ENCODE peak calls at places on chromosomes 2 and 18, in nine cellular contexts. N is fibroblast of mammary gland, M is K562, K is dorsolateral prefrontal cortex, Q is psoas muscle, P is heart right ventricle, X is fibroblast of pulmonary artery, J is choroid plexus epithelial cell, O is heart left ventricle. B is an unnamed sample.

GRCh38 chr2:85053802-85054201 is 79.4 kb upstream of the TCF7L1 start:
- DNase-seq in J (no peak), M (peak), K (no peak), Q (peak), X (peak), P (no peak), O (no peak), N (peak), B (peak)

GRCh38 chr2:147182260-147182659 is 662.6 kb upstream of the ACVR2A start:
- DNase-seq in Q (no peak), J (no peak), X (no peak), O (no peak), M (no peak), N (peak), P (no peak), K (no peak), B (no peak)

GRCh38 chr2:25700221-25700660 is 26.9 kb upstream of the DTNB start:
- DNase-seq in M (peak), P (no peak), Q (no peak), K (no peak), J (peak), X (peak), N (peak), O (no peak), B (peak)

GRCh38 chr2:8511868-8512612 is 169.8 kb upstream of the ID2 start:
- DNase-seq in P (no peak), O (no peak), M (peak), J (peak), Q (no peak), K (no peak), X (peak), N (peak), B (peak)

GRCh38 chr18:48948112-48949050 is 2.4 kb downstream of the SMAD7 start:
- DNase-seq in J (peak), P (peak), N (no peak), M (peak), O (peak), X (peak), K (no peak), Q (peak), B (peak)

GRCh38 chr18:8686556-8686955 is 18.8 kb upstream of the MTCL1 start:
- DNase-seq in P (no peak), Q (no peak), X (no peak), N (no peak), K (no peak), O (no peak), J (no peak), M (no peak), B (no peak)

GRCh38 chr2:45591073-45591472 is 20.0 kb downstream of the SRBD1 start:
- DNase-seq in Q (no peak), X (no peak), J (peak), M (peak), O (no peak), K (no peak), P (no peak), N (peak), B (peak)

GRCh38 chr2:3628800-3629199 is 29.2 kb upstream of the ALLC start:
- DNase-seq in M (peak), Q (no peak), N (no peak), K (no peak), J (peak), P (no peak), X (no peak), O (peak), B (no peak)

GRCh38 chr2:180000434-180000833 is 6.7 kb downstream of the CWC22 start:
- DNase-seq in Q (no peak), M (peak), O (no peak), P (no peak), K (no peak), N (peak), X (peak), J (no peak), B (peak)

GRCh38 chr2:46012618-46013240 is 284.5 kb upstream of the EPAS1 start:
- DNase-seq in Q (no peak), M (no peak), N (no peak), O (no peak), K (no peak), J (no peak), P (no peak), X (no peak), B (no peak)

GRCh38 chr2:237256845-237257244 is 157.1 kb downstream of the COL6A3 start:
- DNase-seq in P (no peak), Q (peak), M (no peak), O (no peak), J (peak), X (peak), N (peak), K (no peak), B (peak)

GRCh38 chr2:121043827-121044222 is 241.2 kb downstream of the TFCP2L1 start:
- DNase-seq in K (no peak), P (no peak), O (no peak), X (no peak), N (no peak), J (no peak), M (no peak), Q (no peak), B (no peak)

GRCh38 chr2:13660231-13660630 is 943.5 kb downstream of the TRIB2 start:
- DNase-seq in K (no peak), Q (no peak), N (peak), P (no peak), J (no peak), O (no peak), X (no peak), M (no peak), B (no peak)

GRCh38 chr2:225317191-225317590 is 82.3 kb upstream of the NYAP2 start:
- DNase-seq in P (no peak), K (no peak), J (no peak), X (no peak), M (no peak), N (no peak), Q (no peak), O (no peak), B (no peak)

GRCh38 chr2:696999-697627 is 19.9 kb upstream of the TMEM18 start:
- DNase-seq in P (no peak), M (no peak), X (no peak), Q (no peak), N (no peak), J (no peak), O (no peak), K (no peak), B (no peak)

GRCh38 chr2:172745636-172746035 is 10.0 kb downstream of the RAPGEF4 start:
- DNase-seq in M (no peak), O (no peak), P (no peak), K (no peak), J (peak), X (peak), Q (no peak), N (peak), B (peak)

GRCh38 chr2:42844901-42845685 is 52.7 kb upstream of the HAAO start:
- DNase-seq in X (peak), O (peak), N (peak), J (no peak), K (peak), M (no peak), P (no peak), Q (no peak), B (peak)

GRCh38 chr2:160041091-160041490 is 21.3 kb downstream of the PLA2R1 start:
- DNase-seq in N (no peak), M (no peak), J (no peak), X (no peak), O (no peak), K (no peak), P (no peak), Q (no peak), B (no peak)

GRCh38 chr18:48133675-48134251 is 203.3 kb upstream of the SMAD2 start:
- DNase-seq in O (no peak), P (no peak), K (no peak), Q (no peak), X (peak), N (no peak), J (peak), M (no peak), B (no peak)

GRCh38 chr18:61531891-61532290 is 198.7 kb downstream of the CDH20 start:
- DNase-seq in K (no peak), Q (no peak), J (no peak), O (no peak), M (no peak), N (no peak), P (no peak), X (no peak), B (no peak)

GRCh38 chr2:46922606-46923005 is 7.0 kb upstream of the MCFD2 start:
- DNase-seq in N (no peak), M (no peak), K (no peak), X (no peak), Q (no peak), J (no peak), O (no peak), P (no peak), B (no peak)

GRCh38 chr2:160918909-160919503 is 241.2 kb upstream of the TANK start:
- DNase-seq in O (peak), K (no peak), P (peak), J (peak), M (peak), X (peak), Q (peak), N (peak), B (peak)

GRCh38 chr2:169472249-169472648 is 7.0 kb upstream of the BBS5 start:
- DNase-seq in N (peak), J (no peak), Q (no peak), P (no peak), X (no peak), K (no peak), O (no peak), M (no peak), B (no peak)

GRCh38 chr2:237694423-237695194 is 67.2 kb downstream of the LRRFIP1 start:
- DNase-seq in Q (no peak), J (no peak), P (no peak), X (no peak), M (peak), N (no peak), K (no peak), O (peak), B (no peak)

GRCh38 chr2:159208449-159208848 is 78.1 kb downstream of the WDSUB1 start:
- DNase-seq in M (peak), N (no peak), O (no peak), J (peak), Q (no peak), P (no peak), K (no peak), X (peak), B (no peak)

GRCh38 chr18:34999734-35000397 is 41.3 kb upstream of the MAPRE2 start:
- DNase-seq in O (no peak), J (no peak), X (no peak), N (no peak), M (no peak), Q (no peak), P (no peak), K (no peak), B (no peak)

GRCh38 chr2:225100269-225100668 is 58.0 kb upstream of the DOCK10 start:
- DNase-seq in P (no peak), N (no peak), J (peak), O (no peak), M (no peak), K (no peak), Q (no peak), X (peak), B (peak)

GRCh38 chr2:130825972-130826253 is 10.8 kb upstream of the ARHGEF4 start:
- DNase-seq in O (no peak), N (no peak), J (no peak), P (no peak), Q (no peak), K (no peak), M (no peak), X (no peak), B (no peak)

GRCh38 chr18:499351-500229 is 911 bp downstream of the COLEC12 start:
- DNase-seq in P (no peak), N (peak), J (peak), K (no peak), X (peak), Q (peak), M (peak), O (no peak), B (peak)

GRCh38 chr2:30789670-30790210 is 17.5 kb downstream of the CAPN13 start:
- DNase-seq in P (no peak), N (no peak), O (no peak), K (peak), Q (no peak), J (no peak), X (no peak), M (no peak), B (no peak)

GRCh38 chr18:903703-904102 is 968 bp upstream of the ADCYAP1 start:
- DNase-seq in K (no peak), Q (peak), M (peak), O (peak), N (peak), P (peak), J (peak), X (peak), B (peak)

GRCh38 chr18:32582455-32582854 is 111.8 kb upstream of the GAREM1 start:
- DNase-seq in X (peak), P (no peak), M (no peak), Q (no peak), O (no peak), N (no peak), J (no peak), K (no peak), B (peak)

GRCh38 chr18:41643427-41643826 is 311.6 kb upstream of the PIK3C3 start:
- DNase-seq in M (no peak), J (no peak), N (no peak), X (no peak), P (no peak), K (no peak), Q (no peak), O (no peak), B (no peak)

GRCh38 chr18:56709463-56709862 is 58.3 kb downstream of the WDR7 start:
- DNase-seq in X (peak), O (no peak), Q (no peak), J (peak), N (peak), P (no peak), M (peak), K (no peak), B (peak)

GRCh38 chr2:199806179-199806578 is 44.8 kb downstream of the FTCDNL1 start:
- DNase-seq in N (no peak), O (no peak), P (no peak), Q (no peak), X (no peak), K (no peak), M (no peak), J (peak), B (peak)

GRCh38 chr2:205720451-205720902 is 38.2 kb downstream of the NRP2 start:
- DNase-seq in Q (no peak), P (no peak), J (no peak), K (no peak), O (no peak), M (no peak), X (no peak), N (no peak), B (no peak)

GRCh38 chr18:76977681-76978234 is 154.8 kb downstream of the MBP start:
- DNase-seq in M (no peak), O (peak), K (no peak), N (no peak), Q (no peak), P (no peak), X (no peak), J (peak), B (no peak)

GRCh38 chr2:195450537-195451113 is 206.4 kb upstream of the SLC39A10 start:
- DNase-seq in X (no peak), K (no peak), M (no peak), Q (no peak), O (no peak), P (no peak), J (no peak), N (no peak), B (no peak)

DNA sequence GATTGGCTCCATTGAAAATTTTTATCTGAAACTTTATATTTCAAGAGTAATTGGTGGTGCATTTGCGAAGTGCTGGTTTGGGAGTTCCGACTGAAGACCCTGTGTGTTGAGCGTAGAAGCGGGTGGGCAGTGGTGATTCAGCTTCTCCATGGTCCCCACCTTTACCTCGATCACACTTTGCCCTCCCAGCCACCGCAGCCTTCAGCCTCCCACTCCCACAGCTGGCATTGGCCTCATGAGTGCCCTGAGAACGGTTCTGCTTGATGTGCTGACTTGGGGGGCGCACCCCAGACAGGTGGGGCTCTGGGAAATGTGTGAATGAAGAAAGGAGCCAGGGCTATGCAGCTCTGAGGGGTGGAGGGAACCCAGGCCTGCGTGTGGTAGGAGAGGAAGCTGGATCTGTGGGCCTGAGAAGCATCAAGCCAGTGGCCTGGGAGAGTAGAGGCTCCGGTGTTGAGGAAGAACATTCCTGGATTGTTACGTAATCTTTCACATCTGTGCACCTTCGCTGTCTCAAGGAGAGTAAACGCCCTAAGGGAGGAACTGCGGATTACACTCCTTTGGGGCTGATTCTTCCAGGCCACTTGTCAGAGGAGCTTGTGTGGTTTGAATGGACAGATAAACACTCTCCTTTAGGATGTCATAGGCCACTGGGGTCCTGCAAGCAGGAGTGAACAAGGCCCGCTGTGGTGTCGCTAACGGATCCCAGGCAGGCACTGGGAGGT is 83.8 kb downstream of the NPAS2 start:
- DNase-seq in N (no peak), J (peak), P (no peak), O (no peak), M (no peak), X (peak), Q (no peak), K (no peak), B (no peak)
- H3K4me3 ChIP-seq in N (no peak), J (no peak), P (no peak), O (no peak), M (no peak), X (no peak), Q (no peak), K (no peak), B (no peak)

DNA sequence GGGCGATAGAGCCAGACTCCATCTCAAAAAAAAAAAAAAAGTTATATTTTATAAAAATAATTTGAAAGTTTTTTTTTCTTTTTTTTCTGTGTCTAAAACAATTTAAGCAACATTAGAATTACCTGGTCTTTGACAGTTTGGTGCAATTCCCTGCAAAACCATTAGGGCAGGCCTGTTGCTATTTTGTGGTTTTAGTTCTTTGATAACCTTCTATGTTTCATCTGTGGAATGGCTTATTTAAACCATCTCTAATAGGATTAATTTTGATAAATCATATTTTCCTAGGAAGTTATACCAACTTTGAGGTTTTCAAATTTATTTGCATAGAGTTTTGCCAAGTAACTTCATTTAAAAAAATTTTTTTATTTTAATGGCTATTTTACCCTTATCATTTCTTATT is 141.2 kb upstream of the TWIST2 start:
- DNase-seq in X (no peak), M (no peak), O (no peak), Q (no peak), N (no peak), K (no peak), P (no peak), J (no peak), B (no peak)
- TF ChIP-seq CTCF in X (peak), M (no peak), O (no peak), Q (peak), N (peak), K (peak), P (no peak), J (peak), B (peak)

DNA sequence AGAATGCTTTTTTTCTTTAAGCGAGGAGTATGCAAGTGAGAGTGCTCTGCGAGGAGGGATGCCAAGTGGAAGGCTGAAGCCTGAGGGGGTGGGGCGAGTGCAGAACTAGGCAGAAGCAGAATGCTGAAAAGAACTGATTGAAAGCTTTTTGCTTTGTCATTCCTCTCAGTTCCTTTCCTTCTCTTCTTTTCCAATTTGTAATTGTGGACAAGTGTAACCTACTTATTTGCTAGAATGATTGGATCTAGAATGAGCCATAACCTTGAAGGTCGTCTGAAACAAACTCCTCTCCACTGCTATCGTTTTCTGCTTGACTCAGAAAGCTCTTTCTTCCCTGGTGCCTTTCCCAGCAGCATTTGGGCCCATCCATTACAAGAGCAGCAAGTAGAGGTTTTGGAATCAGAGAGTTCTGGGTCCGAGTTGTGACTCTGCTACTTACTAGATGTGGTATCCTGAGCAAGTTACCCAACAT is 115.3 kb downstream of the METTL8 start:
- DNase-seq in P (peak), M (no peak), Q (no peak), J (no peak), X (peak), N (no peak), K (peak), O (no peak), B (peak)
- H3K4me3 ChIP-seq in P (no peak), M (no peak), Q (no peak), J (no peak), X (no peak), N (no peak), K (peak), O (no peak), B (no peak)

DNA sequence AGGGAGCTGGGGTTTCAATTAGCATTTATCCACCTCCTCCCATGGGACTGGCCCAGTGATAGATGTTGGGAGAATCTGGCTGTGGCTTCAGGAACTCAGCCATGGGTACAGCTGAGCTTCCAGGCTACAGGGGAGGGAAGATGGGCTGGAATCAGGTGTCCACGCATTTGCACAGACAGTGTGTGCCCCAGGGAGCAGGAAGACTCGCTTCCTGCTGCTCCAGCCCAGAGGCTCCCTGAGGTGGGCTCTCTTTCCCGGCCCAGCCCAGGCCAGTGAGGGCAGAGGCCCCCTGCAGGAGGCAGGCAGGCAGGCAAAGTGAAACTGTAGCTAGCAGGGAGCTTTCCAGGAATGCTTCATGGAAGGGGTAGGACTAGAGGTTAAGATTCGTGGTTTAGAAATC is 28.7 kb downstream of the DYSF start:
- DNase-seq in M (no peak), K (no peak), N (no peak), P (no peak), X (no peak), Q (no peak), O (no peak), J (peak), B (no peak)
- TF ChIP-seq CTCF in M (no peak), K (no peak), N (no peak), P (no peak), X (no peak), Q (no peak), O (no peak), J (peak), B (no peak)

GRCh38 chr2:104404546-104404945 is 449.4 kb upstream of the POU3F3 start:
- DNase-seq in M (no peak), J (no peak), K (no peak), N (no peak), O (no peak), X (no peak), Q (no peak), P (no peak), B (no peak)

GRCh38 chr2:104402825-104403224 is 451.1 kb upstream of the POU3F3 start:
- DNase-seq in N (no peak), X (no peak), M (no peak), Q (no peak), J (no peak), K (no peak), P (no peak), O (no peak), B (no peak)

GRCh38 chr2:104408266-104408665 is 445.6 kb upstream of the POU3F3 start:
- DNase-seq in K (no peak), X (no peak), P (no peak), J (no peak), M (no peak), Q (no peak), N (no peak), O (no peak), B (no peak)

GRCh38 chr2:104405628-104406027 is 448.3 kb upstream of the POU3F3 start:
- DNase-seq in K (no peak), P (no peak), J (no peak), N (no peak), Q (no peak), O (no peak), M (no peak), X (no peak), B (no peak)

GRCh38 chr2:104406273-104406726 is 447.6 kb upstream of the POU3F3 start:
- DNase-seq in O (no peak), X (no peak), N (peak), M (no peak), K (peak), Q (no peak), J (peak), P (no peak), B (no peak)
- H3K4me3 ChIP-seq in O (no peak), X (no peak), N (no peak), M (no peak), K (peak), Q (no peak), J (no peak), P (no peak), B (no peak)